ENCODE peak calls at places on chromosomes 12 and 14, in four cellular contexts. I is body of pancreas, T is AG09319, E is GM12865. R is an unnamed sample.

GRCh38 chr12:92020983-92021664 is 124.5 kb downstream of the BTG1 start:
- DNase-seq in I (no peak), E (no peak), T (no peak), R (no peak)

GRCh38 chr12:18443768-18444437 is 182.6 kb downstream of the PIK3C2G start:
- DNase-seq in I (peak; percentile 23), T (no peak), E (no peak), R (no peak)

GRCh38 chr12:55019784-55020183 is at the start of gene NEUROD4:
- DNase-seq in I (peak; percentile 59), E (peak; percentile 25), T (peak; percentile 5), R (peak; percentile 60)

GRCh38 chr14:97061198-97061597 is 264.0 kb downstream of the VRK1 start:
- DNase-seq in T (no peak), E (no peak), I (no peak), R (no peak)

GRCh38 chr12:89156324-89156723 is 196.0 kb downstream of the DUSP6 start:
- DNase-seq in T (no peak), I (no peak), E (no peak), R (no peak)

GRCh38 chr14:63896278-63896720 is 43.5 kb downstream of the SYNE2 start:
- DNase-seq in T (peak; percentile 90), E (no peak), I (peak; percentile 70), R (peak; percentile 63)

GRCh38 chr12:4137015-4137414 is 136.5 kb upstream of the CCND2 start:
- DNase-seq in I (no peak), E (no peak), T (no peak), R (no peak)

GRCh38 chr12:113658030-113658655 is 186.5 kb upstream of the LHX5 start:
- DNase-seq in E (no peak), I (no peak), T (no peak), R (no peak)

GRCh38 chr12:6915023-6915788 is 826 bp downstream of the ENO2 start:
- DNase-seq in T (no peak), E (no peak), I (no peak), R (no peak)

GRCh38 chr14:96271421-96271762 is 15.4 kb downstream of the BDKRB1 start:
- DNase-seq in I (no peak), E (no peak), T (no peak), R (no peak)

GRCh38 chr12:47867496-47867941 is 37.3 kb downstream of the VDR start:
- DNase-seq in E (no peak), T (no peak), I (no peak), R (no peak)

GRCh38 chr14:69090187-69090789 is 62.6 kb downstream of the DCAF5 start:
- DNase-seq in I (peak; percentile 41), E (peak; percentile 46), T (no peak), R (no peak)

GRCh38 chr12:115752913-115753726 is 524.4 kb downstream of the MED13L start:
- DNase-seq in I (peak; percentile 37), E (peak; percentile 54), T (peak; percentile 80), R (peak; percentile 36)

GRCh38 chr12:12070674-12071661 is at the start of gene BCL2L14:
- DNase-seq in T (no peak), I (peak; percentile 35), E (peak; percentile 67), R (no peak)

GRCh38 chr12:34597548-34598351 is 575.5 kb downstream of the ALG10 start:
- DNase-seq in I (no peak), E (no peak), T (no peak), R (peak; percentile 21)

GRCh38 chr14:95876769-95877490 is at the start of gene TUNAR:
- DNase-seq in E (no peak), I (no peak), T (no peak), R (no peak)

GRCh38 chr12:126069549-126070165 is 1004.4 kb downstream of the AACS start:
- DNase-seq in I (peak; percentile 58), E (peak; percentile 70), T (peak; percentile 12), R (peak; percentile 44)
- TF ChIP-seq CTCF in I (peak; percentile 58), E (peak; percentile 59), T (peak; percentile 52), R (no peak)

GRCh38 chr14:73660511-73660910 is 15.7 kb downstream of the DNAL1 start:
- DNase-seq in T (no peak), I (no peak), E (no peak), R (no peak)

GRCh38 chr14:73665130-73665529 is 20.3 kb downstream of the DNAL1 start:
- DNase-seq in I (no peak), T (no peak), E (no peak), R (no peak)

GRCh38 chr14:73661872-73662271 is 17.1 kb downstream of the DNAL1 start:
- DNase-seq in T (no peak), E (no peak), I (no peak), R (no peak)

GRCh38 chr14:73663548-73664212 is 18.9 kb downstream of the DNAL1 start:
- DNase-seq in T (no peak), E (peak; percentile 21), I (no peak), R (no peak)

DNA sequence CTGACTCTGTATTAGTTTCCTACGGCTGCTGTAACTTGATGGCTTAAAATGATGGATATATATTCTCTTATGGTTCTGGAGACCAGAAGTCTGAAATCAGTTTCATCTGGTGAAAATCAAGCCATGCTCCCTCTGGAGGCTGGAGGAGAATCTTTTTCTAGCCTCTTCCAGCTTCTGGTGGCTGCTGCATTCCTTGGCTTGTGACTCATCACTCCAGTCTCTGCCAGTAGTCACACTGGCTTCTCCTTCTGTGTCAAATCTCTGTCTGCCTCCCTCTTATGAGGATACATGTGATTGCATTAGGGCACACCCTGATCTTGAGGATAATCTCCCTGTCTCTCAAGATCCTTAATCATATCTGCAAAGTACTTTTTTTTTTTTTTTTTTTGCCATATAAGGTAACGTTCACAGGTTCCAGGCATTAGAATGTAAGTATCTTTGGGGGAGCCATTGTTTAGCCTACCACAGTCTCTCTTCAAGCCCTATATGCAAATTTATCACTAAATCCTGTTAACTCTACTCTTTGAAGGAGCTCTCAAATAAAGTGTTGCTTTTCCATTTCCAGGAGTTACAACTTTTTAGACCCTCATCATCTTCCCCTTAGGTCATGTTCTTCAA is 17.8 kb downstream of the DNAL1 start:
- DNase-seq in T (peak; percentile 67), E (no peak), I (peak; percentile 12), R (no peak)
- TF ChIP-seq CTCF in T (peak; percentile 69), E (no peak), I (no peak), R (no peak)

DNA sequence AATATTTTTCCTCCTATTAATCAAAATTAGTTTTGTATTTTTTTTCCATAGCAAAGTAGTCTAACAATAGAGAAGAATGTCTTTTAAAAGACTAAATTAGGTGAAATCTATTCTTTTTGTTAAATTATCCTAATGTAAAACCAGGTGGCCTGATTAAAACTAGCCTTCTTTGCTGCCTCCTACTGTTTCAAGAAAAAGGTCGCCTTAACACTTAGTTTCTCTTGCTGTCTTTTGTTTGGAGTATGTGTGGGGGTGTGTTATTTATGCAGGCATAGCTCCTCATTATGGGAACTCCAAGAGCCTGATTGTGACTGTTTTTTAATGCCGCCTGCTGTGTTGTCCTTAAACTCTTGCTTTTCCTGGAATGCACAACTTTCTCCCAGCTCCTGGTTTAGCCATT is 855.3 kb downstream of the DIO2 start:
- DNase-seq in E (no peak), T (no peak), I (no peak), R (no peak)
- TF ChIP-seq CTCF in E (no peak), T (no peak), I (peak; percentile 10), R (no peak)

GRCh38 chr14:92600318-92601053 is 86.9 kb downstream of the RIN3 start:
- DNase-seq in E (peak; percentile 38), I (no peak), T (no peak), R (no peak)
- TF ChIP-seq CTCF in E (no peak), I (no peak), T (peak; percentile 12), R (no peak)

GRCh38 chr12:108514973-108515814 is at the start of gene FICD:
- DNase-seq in E (peak; percentile 99), I (peak; percentile 100), T (peak; percentile 89), R (peak; percentile 100)
- TF ChIP-seq CTCF in E (no peak), I (no peak), T (no peak), R (no peak)

GRCh38 chr12:25960926-25961325 is 2.4 kb downstream of the RASSF8 start:
- DNase-seq in E (no peak), I (no peak), T (no peak), R (no peak)

GRCh38 chr12:25960176-25960575 is 1.7 kb downstream of the RASSF8 start:
- DNase-seq in E (no peak), T (no peak), I (no peak), R (no peak)

GRCh38 chr12:25957898-25958253 is 606 bp upstream of the RASSF8 start:
- DNase-seq in T (no peak), E (peak; percentile 5), I (no peak), R (no peak)

GRCh38 chr12:25958254-25959068 is at the start of gene RASSF8:
- DNase-seq in T (peak; percentile 58), I (peak; percentile 74), E (peak; percentile 54), R (peak; percentile 62)

GRCh38 chr12:25959069-25959961 is 833 bp downstream of the RASSF8 start:
- DNase-seq in T (peak; percentile 81), I (peak; percentile 53), E (peak; percentile 9), R (peak; percentile 46)
- TF ChIP-seq CTCF in T (peak; percentile 21), I (no peak), E (no peak), R (no peak)

DNA sequence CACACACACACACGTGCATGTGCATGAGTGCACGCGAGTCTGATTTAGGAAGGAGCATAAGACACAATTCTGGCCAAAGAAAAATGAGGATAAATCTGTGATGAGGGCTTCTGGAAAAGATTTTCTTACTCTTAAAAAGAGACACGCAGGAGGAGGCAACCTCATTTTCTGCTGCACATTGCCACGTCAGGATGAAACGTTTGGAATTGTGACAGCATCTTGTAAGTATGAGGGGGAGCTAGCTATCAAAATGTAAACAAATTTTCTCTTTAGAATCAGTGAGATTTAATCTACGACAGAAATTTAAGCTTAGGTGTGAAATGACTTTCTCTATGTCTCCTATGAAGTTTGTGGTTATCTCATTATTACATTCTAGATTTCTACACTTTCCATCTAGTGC is 31.1 kb upstream of the NUBPL start:
- DNase-seq in E (no peak), T (no peak), I (no peak), R (no peak)
- TF ChIP-seq CTCF in E (no peak), T (no peak), I (no peak), R (no peak)

GRCh38 chr14:106843376-106843775 is 1317.0 kb downstream of the TMEM121 start:
- DNase-seq in E (peak; percentile 33), T (no peak), I (no peak), R (no peak)
- TF ChIP-seq CTCF in E (peak; percentile 4), T (no peak), I (no peak), R (no peak)

GRCh38 chr14:52961060-52961639 is 10.3 kb upstream of the FERMT2 start:
- DNase-seq in E (peak; percentile 83), T (no peak), I (peak; percentile 63), R (peak; percentile 49)
- TF ChIP-seq CTCF in E (peak; percentile 66), T (peak; percentile 50), I (peak; percentile 41), R (peak; percentile 77)

R was measured in lung.